ENCODE peak calls at places on chromosomes 7 and 10, in seven cellular contexts. C is fibroblast of pulmonary artery, M is cardiac fibroblast, K is neural crest cell, N is epithelial cell of esophagus, R is transverse colon, Q is psoas muscle. H is an unnamed sample.

GRCh38 chr7:122919643-122920181 is 33.5 kb upstream of the CADPS2 start:
- DNase-seq in Q (no peak), K (no peak), C (no peak), R (no peak), M (peak), N (peak), H (no peak)

GRCh38 chr10:73878365-73878764 is 4.0 kb upstream of the CAMK2G start:
- DNase-seq in R (no peak), C (no peak), Q (no peak), N (no peak), K (no peak), M (no peak), H (no peak)

GRCh38 chr7:13278020-13278419 is 590.6 kb downstream of the ARL4A start:
- DNase-seq in C (no peak), R (no peak), N (no peak), Q (no peak), K (no peak), M (no peak), H (no peak)

GRCh38 chr7:44294325-44295069 is 30.9 kb downstream of the CAMK2B start:
- DNase-seq in R (peak), C (no peak), Q (no peak), M (no peak), K (peak), N (no peak), H (no peak)

GRCh38 chr10:110208614-110209398 is 1.4 kb downstream of the MXI1 start:
- DNase-seq in Q (peak), K (no peak), N (peak), C (peak), R (peak), M (peak), H (peak)

GRCh38 chr7:2844153-2845077 is at the start of gene GNA12:
- DNase-seq in M (peak), Q (peak), C (peak), K (peak), N (peak), R (peak), H (peak)

GRCh38 chr10:93458821-93459257 is 23.3 kb downstream of the MYOF start:
- DNase-seq in C (peak), Q (peak), R (peak), N (peak), K (no peak), M (peak), H (no peak)

GRCh38 chr7:94335586-94335985 is 59.1 kb upstream of the COL1A2 start:
- DNase-seq in C (no peak), K (no peak), Q (no peak), M (no peak), N (peak), R (no peak), H (no peak)

GRCh38 chr10:103800110-103800509 is 55.3 kb downstream of the SH3PXD2A start:
- DNase-seq in Q (no peak), N (no peak), R (no peak), C (no peak), M (no peak), K (no peak), H (no peak)

GRCh38 chr10:112783653-112784426 is 166.2 kb upstream of the TCF7L2 start:
- DNase-seq in M (no peak), C (no peak), Q (no peak), N (peak), R (no peak), K (no peak), H (no peak)

GRCh38 chr10:128043259-128044045 is 82.8 kb downstream of the MKI67 start:
- DNase-seq in R (no peak), Q (no peak), N (no peak), C (peak), M (no peak), K (no peak), H (no peak)

GRCh38 chr10:58952747-58953466 is 223.5 kb upstream of the PHYHIPL start:
- DNase-seq in K (peak), R (peak), M (peak), N (peak), Q (no peak), C (peak), H (no peak)

GRCh38 chr10:93160829-93161228 is 87.1 kb downstream of the CYP26A1 start:
- DNase-seq in R (peak), M (peak), Q (peak), N (peak), K (no peak), C (peak), H (no peak)

GRCh38 chr7:101882595-101883564 is 65.5 kb downstream of the CUX1 start:
- DNase-seq in M (peak), C (peak), K (peak), N (peak), Q (peak), R (peak), H (no peak)

GRCh38 chr7:4100691-4101090 is 581.4 kb upstream of the FOXK1 start:
- DNase-seq in Q (no peak), C (no peak), R (no peak), N (no peak), M (no peak), K (no peak), H (no peak)

GRCh38 chr10:22339761-22340361 is 5.4 kb upstream of the SPAG6 start:
- DNase-seq in N (no peak), M (peak), K (no peak), C (peak), Q (no peak), R (no peak), H (no peak)

GRCh38 chr7:12650080-12650479 is 37.4 kb upstream of the ARL4A start:
- DNase-seq in Q (no peak), R (no peak), N (no peak), C (no peak), K (no peak), M (no peak), H (no peak)

GRCh38 chr7:2042650-2043049 is 190.1 kb downstream of the MAD1L1 start:
- DNase-seq in N (no peak), K (no peak), M (no peak), C (no peak), Q (peak), R (peak), H (no peak)

GRCh38 chr10:45418859-45419672 is 45.0 kb downstream of the ALOX5 start:
- DNase-seq in N (peak), R (peak), Q (peak), C (peak), M (peak), K (peak), H (peak)

GRCh38 chr7:148699024-148699771 is 495 bp downstream of the CUL1 start:
- DNase-seq in N (peak), Q (peak), K (peak), M (peak), C (peak), R (peak), H (no peak)

GRCh38 chr10:32454148-32454547 is 8.2 kb downstream of the CCDC7 start:
- DNase-seq in N (no peak), K (no peak), M (no peak), C (no peak), Q (no peak), R (peak), H (no peak)

GRCh38 chr10:24209421-24209770 is 458 bp downstream of the KIAA1217 start:
- DNase-seq in N (peak), C (peak), M (peak), R (no peak), K (no peak), Q (peak), H (no peak)

GRCh38 chr10:75865413-75865812 is 434.0 kb downstream of the LRMDA start:
- DNase-seq in C (no peak), R (no peak), N (peak), Q (no peak), K (no peak), M (peak), H (no peak)

GRCh38 chr7:133563196-133563707 is 310.4 kb downstream of the EXOC4 start:
- DNase-seq in C (no peak), K (no peak), Q (no peak), R (no peak), N (no peak), M (no peak), H (no peak)

GRCh38 chr10:80344912-80345311 is 11.6 kb downstream of the DYDC1 start:
- DNase-seq in M (no peak), N (no peak), Q (no peak), C (no peak), K (no peak), R (no peak), H (no peak)

GRCh38 chr10:83925133-83925532 is 214.2 kb upstream of the GHITM start:
- DNase-seq in R (no peak), N (no peak), C (no peak), Q (no peak), M (no peak), K (no peak), H (no peak)

GRCh38 chr10:99595770-99596465 is 24.3 kb downstream of the SLC25A28 start:
- DNase-seq in C (no peak), K (no peak), N (no peak), Q (no peak), R (peak), M (no peak), H (no peak)

GRCh38 chr10:75712241-75712880 is 280.9 kb downstream of the LRMDA start:
- DNase-seq in R (no peak), N (no peak), C (no peak), M (no peak), Q (peak), K (peak), H (no peak)

GRCh38 chr10:635088-635861 is 54.2 kb downstream of the DIP2C start:
- DNase-seq in R (no peak), C (no peak), M (no peak), Q (no peak), N (no peak), K (no peak), H (no peak)

GRCh38 chr7:33868151-33868550 is 37.2 kb upstream of the BMPER start:
- DNase-seq in K (no peak), N (peak), Q (peak), M (peak), C (peak), R (no peak), H (no peak)

GRCh38 chr10:110395350-110396283 is 90.9 kb upstream of the SMNDC1 start:
- DNase-seq in C (peak), M (peak), Q (no peak), K (no peak), R (peak), N (peak), H (no peak)

GRCh38 chr7:155847821-155848435 is 35.7 kb upstream of the SHH start:
- DNase-seq in M (no peak), R (no peak), Q (no peak), C (no peak), K (no peak), N (no peak), H (no peak)

GRCh38 chr10:104445359-104445758 is 91.7 kb downstream of the CFAP58 start:
- DNase-seq in N (peak), C (peak), M (peak), R (no peak), K (no peak), Q (no peak), H (no peak)

GRCh38 chr7:157609932-157610640 is 273.3 kb downstream of the DNAJB6 start:
- DNase-seq in R (no peak), N (no peak), M (no peak), C (no peak), K (no peak), Q (no peak), H (no peak)

GRCh38 chr10:124249812-124250432 is 156.5 kb upstream of the CHST15 start:
- DNase-seq in C (no peak), R (peak), K (no peak), M (no peak), Q (no peak), N (peak), H (no peak)

GRCh38 chr10:28774051-28774995 is 97.0 kb downstream of the BAMBI start:
- DNase-seq in K (no peak), N (no peak), R (no peak), C (no peak), Q (no peak), M (no peak), H (no peak)

GRCh38 chr7:101378808-101379207 is 16.1 kb downstream of the COL26A1 start:
- DNase-seq in K (no peak), Q (no peak), M (no peak), C (no peak), R (no peak), N (no peak), H (no peak)

GRCh38 chr7:72019436-72019835 is 392.7 kb downstream of the CALN1 start:
- DNase-seq in N (no peak), M (no peak), R (no peak), Q (no peak), C (no peak), K (no peak), H (no peak)

GRCh38 chr7:72016574-72016973 is 395.6 kb downstream of the CALN1 start:
- DNase-seq in C (no peak), R (no peak), N (no peak), Q (no peak), M (no peak), K (no peak), H (no peak)

GRCh38 chr7:72020301-72020700 is 391.8 kb downstream of the CALN1 start:
- DNase-seq in Q (no peak), C (no peak), M (no peak), R (no peak), K (no peak), N (no peak), H (no peak)

GRCh38 chr7:72015106-72015505 is 397.0 kb downstream of the CALN1 start:
- DNase-seq in N (no peak), Q (no peak), C (no peak), R (no peak), K (no peak), M (no peak), H (no peak)

DNA sequence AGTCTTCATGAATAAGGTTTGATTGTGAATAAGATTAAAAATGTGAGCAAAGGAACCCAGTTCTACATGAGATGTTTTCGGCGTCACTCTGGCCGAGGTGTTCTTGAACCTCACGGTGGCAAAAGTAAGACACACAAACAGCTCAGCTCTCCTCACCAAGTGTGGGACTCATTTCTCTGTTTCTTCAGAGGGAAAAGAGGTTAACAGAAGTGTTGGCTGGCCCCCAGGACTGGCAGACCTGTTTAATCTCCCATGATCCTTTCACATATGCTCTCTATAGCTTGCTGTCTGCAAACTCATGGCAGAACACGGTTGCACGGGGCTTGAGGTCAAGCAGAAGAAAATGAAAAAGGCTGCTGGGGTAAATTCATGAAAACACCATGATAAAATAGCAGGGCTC is 394.4 kb downstream of the CALN1 start:
- DNase-seq in K (no peak), C (no peak), R (no peak), M (no peak), Q (no peak), N (no peak), H (no peak)
- TF ChIP-seq CTCF in K (no peak), C (no peak), R (no peak), M (no peak), Q (no peak), N (no peak), H (no peak)

GRCh38 chr10:96324447-96324846 is 20.2 kb downstream of the DNTT start:
- DNase-seq in M (no peak), C (no peak), R (no peak), Q (no peak), K (no peak), N (no peak), H (no peak)
- TF ChIP-seq CTCF in M (no peak), C (no peak), R (no peak), Q (no peak), K (no peak), N (no peak), H (no peak)

DNA sequence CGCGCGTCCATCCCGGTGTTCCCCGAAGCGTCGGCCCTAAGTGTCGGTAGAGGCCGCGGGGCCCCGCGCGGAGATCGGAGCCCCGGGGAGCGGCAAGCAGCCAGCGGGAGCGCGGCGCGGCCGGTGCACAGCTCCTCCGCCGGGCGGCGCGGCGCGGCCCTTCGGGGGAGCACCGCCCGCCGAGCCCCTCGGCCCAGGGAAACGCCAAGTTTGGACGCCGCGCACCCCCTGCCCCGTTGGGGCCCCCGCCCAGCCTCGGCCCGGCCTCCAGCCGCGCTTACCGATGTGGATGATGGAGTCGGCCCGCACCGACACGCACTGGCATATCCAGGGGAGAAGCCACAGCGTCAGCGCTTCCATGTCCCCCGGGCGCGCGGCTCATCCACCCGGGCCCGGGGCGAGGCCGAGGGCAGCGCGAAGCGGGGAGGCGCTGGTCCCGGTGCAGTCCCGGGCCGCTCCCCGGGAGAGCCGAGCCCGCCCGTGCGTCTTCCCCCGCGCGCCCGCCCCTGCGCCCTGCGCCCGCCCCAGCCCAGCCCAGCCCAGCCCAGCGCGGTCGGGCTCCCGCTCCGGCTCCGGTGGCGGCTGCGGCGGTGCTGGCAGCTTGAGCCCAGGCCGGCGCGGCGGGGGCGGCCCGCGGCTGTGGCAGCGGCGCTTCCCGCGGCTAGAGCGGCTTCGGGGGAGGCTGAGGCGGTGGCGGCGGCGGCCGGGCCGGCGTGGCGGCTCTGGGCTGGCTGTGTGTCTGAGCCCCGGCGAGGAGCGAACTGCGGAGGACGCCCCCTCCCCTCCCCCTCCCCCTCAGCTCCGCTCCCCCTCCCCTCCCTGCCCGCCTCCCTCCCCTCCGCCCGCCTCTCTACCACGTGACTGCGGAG is at the start of gene GRID1:
- DNase-seq in N (peak), R (no peak), Q (peak), K (no peak), M (no peak), C (no peak), H (peak)
- TF ChIP-seq CTCF in N (no peak), R (no peak), Q (no peak), K (peak), M (no peak), C (no peak), H (no peak)

DNA sequence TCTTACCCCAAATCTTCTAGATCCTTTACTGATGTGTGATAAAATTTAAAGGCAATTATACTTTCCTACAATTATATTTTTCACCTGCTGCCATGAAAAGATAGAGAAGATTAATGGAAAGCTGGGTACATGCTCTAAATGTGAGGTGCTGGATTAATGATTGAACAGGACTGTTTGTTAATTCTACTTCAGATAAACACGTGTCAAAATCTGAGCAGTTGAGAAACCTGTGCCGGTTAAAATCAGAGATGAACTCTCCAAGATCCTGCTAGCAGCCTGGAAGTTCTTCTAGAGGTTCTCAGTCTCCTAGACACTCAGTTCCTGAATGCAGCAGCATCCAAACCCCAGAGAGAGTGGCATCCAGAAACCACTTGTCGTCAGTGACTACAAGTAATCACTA is 69.2 kb downstream of the INHBA start:
- DNase-seq in C (no peak), R (no peak), N (no peak), M (no peak), Q (no peak), K (no peak), H (no peak)
- TF ChIP-seq CTCF in C (no peak), R (no peak), N (no peak), M (no peak), Q (no peak), K (no peak), H (no peak)

DNA sequence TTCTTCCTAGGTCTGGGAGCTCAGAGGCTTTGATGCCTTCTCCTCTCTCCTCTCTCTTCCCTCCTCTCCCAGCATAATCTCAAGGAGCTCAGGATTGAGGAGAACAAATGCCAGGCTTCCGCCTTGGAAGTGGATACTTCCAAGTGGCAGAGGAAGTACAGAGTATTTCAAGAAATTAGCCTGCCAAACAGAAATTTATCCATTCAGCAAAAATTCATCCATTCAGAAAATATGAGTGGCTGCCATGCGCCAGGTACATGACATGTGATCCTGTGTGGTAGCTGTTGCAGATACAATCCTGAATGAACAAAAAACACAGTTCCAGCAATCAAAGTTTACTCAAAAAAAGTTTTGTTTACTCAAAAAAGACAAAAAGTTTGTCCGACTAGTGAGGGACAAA is 18.4 kb downstream of the NOLC1 start:
- DNase-seq in R (no peak), N (no peak), M (no peak), C (no peak), K (no peak), Q (no peak), H (no peak)
- TF ChIP-seq CTCF in R (no peak), N (no peak), M (no peak), C (no peak), K (no peak), Q (no peak), H (no peak)

GRCh38 chr7:82821037-82821436 is 341.6 kb downstream of the PCLO start:
- DNase-seq in K (no peak), C (no peak), M (no peak), Q (no peak), N (no peak), R (no peak), H (no peak)

GRCh38 chr7:82810558-82811259 is 352.0 kb downstream of the PCLO start:
- DNase-seq in K (peak), C (peak), R (no peak), Q (no peak), N (peak), M (peak), H (no peak)

GRCh38 chr7:82818091-82818620 is 344.5 kb downstream of the PCLO start:
- DNase-seq in C (no peak), R (no peak), K (no peak), Q (no peak), M (no peak), N (no peak), H (no peak)

GRCh38 chr7:82816272-82816671 is 346.4 kb downstream of the PCLO start:
- DNase-seq in R (no peak), M (no peak), Q (no peak), C (no peak), N (no peak), K (no peak), H (no peak)
- TF ChIP-seq CTCF in R (no peak), M (no peak), Q (no peak), C (peak), N (peak), K (no peak), H (no peak)

DNA sequence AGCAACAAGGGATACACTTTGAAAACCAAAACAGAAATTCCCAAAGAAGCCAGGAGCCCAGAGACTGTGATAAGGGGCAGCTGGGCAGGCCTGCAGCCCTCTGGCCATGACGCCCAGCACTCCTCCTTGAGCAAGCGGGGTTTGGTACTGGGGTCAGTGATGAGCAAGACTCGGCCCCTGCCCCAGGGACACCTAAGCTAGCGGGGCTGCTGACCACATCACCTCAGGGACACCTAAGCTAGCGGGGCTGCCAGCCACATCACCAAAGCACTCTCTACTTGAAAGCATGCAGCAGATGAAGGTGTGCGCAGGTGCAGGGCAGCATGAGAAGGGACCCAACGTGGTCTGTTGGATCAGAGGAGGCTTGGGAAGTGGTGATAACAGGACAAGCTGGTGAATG is 108.0 kb upstream of the PPP2R2D start:
- DNase-seq in R (no peak), Q (no peak), M (no peak), N (no peak), C (no peak), K (no peak), H (no peak)
- TF ChIP-seq CTCF in R (no peak), Q (no peak), M (no peak), N (no peak), C (no peak), K (no peak), H (no peak)

GRCh38 chr7:113774182-113774807 is 144.5 kb downstream of the PPP1R3A start:
- DNase-seq in K (no peak), M (peak), R (no peak), N (peak), Q (no peak), C (peak), H (no peak)
- TF ChIP-seq CTCF in K (peak), M (peak), R (peak), N (peak), Q (peak), C (peak), H (no peak)

H was measured in activated B cell treated with CpG ODN at 0.5 μM for 24 hours.